ENCODE peak calls at places on chromosome 13, in six cellular contexts. B, Z, E, O, R and C are unnamed samples.

GRCh38 chr13:39186205-39186880 is 148.1 kb downstream of the NHLRC3 start:
- DNase-seq in R (no peak), B (no peak), O (no peak), Z (no peak), E (no peak), C (no peak)

GRCh38 chr13:60260440-60260839 is 96.7 kb upstream of the DIAPH3 start:
- DNase-seq in Z (no peak), O (no peak), E (no peak), R (no peak), B (no peak), C (no peak)

GRCh38 chr13:46339035-46339666 is 47.9 kb downstream of the RUBCNL start:
- DNase-seq in E (peak; percentile 99), B (no peak), R (no peak), Z (no peak), O (no peak), C (no peak)

GRCh38 chr13:36323951-36324566 is 22.1 kb downstream of the SPART start:
- DNase-seq in B (no peak), E (no peak), Z (no peak), O (no peak), R (no peak), C (no peak)

GRCh38 chr13:113982296-113982661 is 8.4 kb upstream of the C13orf46 start:
- DNase-seq in O (no peak), Z (no peak), R (no peak), E (no peak), B (no peak), C (no peak)

GRCh38 chr13:41291246-41291645 is 19.8 kb upstream of the NAA16 start:
- DNase-seq in B (no peak), R (no peak), E (no peak), O (no peak), Z (no peak), C (peak; percentile 10)

GRCh38 chr13:86585826-86586225 is 786.6 kb upstream of the SLITRK6 start:
- DNase-seq in Z (no peak), R (no peak), B (no peak), E (no peak), O (no peak), C (no peak)

GRCh38 chr13:94552095-94552494 is 43.9 kb downstream of the TGDS start:
- DNase-seq in B (no peak), Z (no peak), E (no peak), R (no peak), O (no peak), C (no peak)

GRCh38 chr13:78317030-78317429 is 286.3 kb downstream of the POU4F1 start:
- DNase-seq in B (no peak), R (no peak), O (no peak), Z (peak; percentile 15), E (peak; percentile 8), C (no peak)

GRCh38 chr13:33262554-33262953 is 23.0 kb downstream of the STARD13 start:
- DNase-seq in Z (no peak), R (no peak), E (no peak), O (no peak), B (no peak), C (no peak)

GRCh38 chr13:64083811-64084210 is 2668.2 kb upstream of the PCDH20 start:
- DNase-seq in E (no peak), R (no peak), B (no peak), O (no peak), Z (no peak), C (no peak)